ENCODE peak calls at places on chromosomes 1 and 21, in eight cellular contexts. G, K, H, U, Q, Y, E and Z are unnamed samples.

GRCh38 chr1:25080294-25081209 is 150.5 kb upstream of the RUNX3 start:
- DNase-seq in U (no peak), G (no peak), K (no peak), E (peak), Q (no peak), Y (no peak), H (peak), Z (no peak)

GRCh38 chr1:21818661-21819060 is 6.6 kb downstream of the LDLRAD2 start:
- DNase-seq in H (peak), Y (no peak), E (no peak), K (no peak), U (peak), Q (peak), G (peak), Z (peak)

GRCh38 chr1:220956861-220957605 is 77.8 kb downstream of the HLX start:
- DNase-seq in Q (no peak), E (peak), H (no peak), K (no peak), G (no peak), Y (no peak), U (no peak), Z (no peak)

GRCh38 chr1:177423083-177423482 is 252.3 kb downstream of the BRINP2 start:
- DNase-seq in E (no peak), U (no peak), H (no peak), Q (no peak), Y (no peak), K (no peak), G (no peak), Z (peak)

GRCh38 chr1:154608522-154609294 is 722 bp upstream of the ADAR start:
- DNase-seq in U (peak), G (no peak), E (peak), H (peak), Q (peak), Y (peak), K (peak), Z (no peak)

GRCh38 chr1:243325305-243325890 is 69.6 kb downstream of the SDCCAG8 start:
- DNase-seq in G (no peak), Y (no peak), H (peak), Q (no peak), U (no peak), K (no peak), E (peak), Z (no peak)

GRCh38 chr1:244280221-244280620 is 171.5 kb downstream of the ADSS2 start:
- DNase-seq in G (no peak), E (no peak), Y (no peak), H (no peak), Q (no peak), U (no peak), K (no peak), Z (no peak)

GRCh38 chr1:218346391-218347204 is 1.5 kb downstream of the TGFB2 start:
- DNase-seq in Q (peak), U (peak), H (no peak), K (no peak), G (no peak), E (peak), Y (no peak), Z (no peak)

GRCh38 chr1:208240698-208241355 is 3.4 kb downstream of the PLXNA2 start:
- DNase-seq in E (no peak), K (no peak), H (no peak), G (no peak), U (no peak), Q (no peak), Y (no peak), Z (no peak)

GRCh38 chr1:202168861-202169260 is 8.5 kb upstream of the PTPN7 start:
- DNase-seq in Y (no peak), H (no peak), G (no peak), U (no peak), Q (no peak), K (no peak), E (no peak), Z (no peak)

GRCh38 chr1:197441990-197442389 is 173.9 kb downstream of the CRB1 start:
- DNase-seq in G (peak), Q (no peak), Y (no peak), H (no peak), K (no peak), U (no peak), E (peak), Z (no peak)

GRCh38 chr1:113784104-113784779 is 25.0 kb upstream of the PHTF1 start:
- DNase-seq in K (no peak), U (no peak), E (peak), Y (no peak), G (no peak), H (no peak), Q (no peak), Z (no peak)

GRCh38 chr1:44405041-44405803 is at the start of gene RNF220:
- DNase-seq in K (peak), H (no peak), Q (peak), U (peak), G (no peak), Y (peak), E (peak), Z (peak)

GRCh38 chr1:75135829-75136142 is 1.6 kb downstream of the LHX8 start:
- DNase-seq in G (no peak), Y (no peak), K (no peak), U (no peak), E (no peak), H (no peak), Q (no peak), Z (no peak)

GRCh38 chr1:8396912-8397406 is 79.0 kb downstream of the SLC45A1 start:
- DNase-seq in E (peak), K (no peak), U (no peak), Q (no peak), H (peak), G (no peak), Y (no peak), Z (no peak)

GRCh38 chr21:44734026-44734745 is 22.8 kb upstream of the TSPEAR start:
- DNase-seq in E (no peak), G (no peak), U (no peak), Y (no peak), Q (no peak), K (no peak), H (no peak), Z (no peak)

GRCh38 chr1:171983584-171983983 is 142.3 kb downstream of the DNM3 start:
- DNase-seq in E (peak), K (no peak), U (no peak), H (peak), G (no peak), Q (no peak), Y (no peak), Z (no peak)

GRCh38 chr1:119714583-119714982 is 2.8 kb downstream of the PHGDH start:
- DNase-seq in E (no peak), G (no peak), K (no peak), H (no peak), U (no peak), Y (no peak), Q (no peak), Z (no peak)

GRCh38 chr1:201418461-201418860 is 3.1 kb downstream of the TNNI1 start:
- DNase-seq in Y (no peak), K (no peak), U (no peak), Q (no peak), H (no peak), E (no peak), G (no peak), Z (no peak)

GRCh38 chr1:173532237-173532636 is 55.1 kb downstream of the PRDX6 start:
- DNase-seq in K (no peak), Y (no peak), U (no peak), H (no peak), Q (no peak), G (no peak), E (no peak), Z (no peak)

GRCh38 chr21:46182548-46183336 is 1.5 kb downstream of the SPATC1L start:
- DNase-seq in E (no peak), K (no peak), U (peak), Y (no peak), Q (no peak), G (no peak), H (no peak), Z (no peak)

GRCh38 chr21:41952568-41953248 is 1.1 kb downstream of the C2CD2 start:
- DNase-seq in H (no peak), G (no peak), K (no peak), U (no peak), Y (no peak), Q (no peak), E (peak), Z (no peak)

GRCh38 chr1:29236993-29237905 is 927 bp downstream of the PTPRU start:
- DNase-seq in Q (no peak), K (no peak), U (peak), H (no peak), Y (no peak), E (peak), G (no peak), Z (peak)

GRCh38 chr1:228457017-228457395 is 30.2 kb upstream of the RNF187 start:
- DNase-seq in E (no peak), Y (no peak), U (no peak), H (peak), K (no peak), G (no peak), Q (no peak), Z (no peak)

GRCh38 chr1:235835226-235835625 is 31.5 kb downstream of the LYST start:
- DNase-seq in E (peak), Y (peak), U (peak), K (no peak), Q (no peak), H (no peak), G (no peak), Z (no peak)
- H3K27ac ChIP-seq in E (no peak), Y (no peak), U (peak), K (no peak), Q (no peak), H (no peak), G (no peak), Z (no peak)

DNA sequence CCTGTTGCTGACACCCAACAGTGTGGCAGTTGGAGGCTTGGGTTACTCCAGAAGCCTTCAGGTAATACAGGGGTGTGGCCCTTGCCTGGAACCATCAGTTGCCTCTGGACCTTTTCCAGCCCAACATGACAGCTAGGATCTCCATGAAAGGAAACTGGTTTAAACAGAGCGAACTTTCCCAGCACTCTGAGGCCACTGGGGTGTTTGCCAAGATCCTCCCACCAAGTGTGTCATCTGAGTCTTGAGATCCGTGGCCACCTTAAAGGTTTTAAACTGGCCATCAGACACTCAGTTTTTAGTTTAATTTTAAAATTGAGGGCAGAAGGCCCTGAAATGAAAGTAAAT is 17.8 kb upstream of the FCGR2A start:
- DNase-seq in G (no peak), Y (no peak), E (peak), Q (no peak), H (no peak), K (no peak), U (peak), Z (no peak)
- H3K27ac ChIP-seq in G (no peak), Y (no peak), E (no peak), Q (no peak), H (no peak), K (no peak), U (no peak), Z (no peak)

GRCh38 chr1:72526926-72527325 is 244.6 kb upstream of the NEGR1 start:
- DNase-seq in U (no peak), E (peak), G (no peak), Q (no peak), H (no peak), K (no peak), Y (no peak), Z (no peak)
- H3K27ac ChIP-seq in U (no peak), E (no peak), G (no peak), Q (no peak), H (no peak), K (no peak), Y (no peak), Z (no peak)

GRCh38 chr1:82264762-82265161 is 464.0 kb downstream of the ADGRL2 start:
- DNase-seq in Q (no peak), H (no peak), G (no peak), E (no peak), K (no peak), U (no peak), Y (no peak), Z (no peak)

GRCh38 chr1:82260051-82260450 is 459.3 kb downstream of the ADGRL2 start:
- DNase-seq in K (no peak), E (no peak), H (no peak), G (no peak), Q (no peak), U (no peak), Y (no peak), Z (no peak)

GRCh38 chr1:82258887-82259286 is 458.2 kb downstream of the ADGRL2 start:
- DNase-seq in H (no peak), E (no peak), Q (no peak), Y (no peak), U (no peak), G (no peak), K (no peak), Z (no peak)
- H3K27ac ChIP-seq in H (no peak), E (no peak), Q (no peak), Y (no peak), U (no peak), G (no peak), K (no peak), Z (no peak)

GRCh38 chr1:167708940-167709389 is 12.8 kb upstream of the MPZL1 start:
- DNase-seq in K (no peak), G (no peak), Y (no peak), E (no peak), U (no peak), Q (no peak), H (peak), Z (no peak)
- H3K27ac ChIP-seq in K (no peak), G (no peak), Y (no peak), E (no peak), U (no peak), Q (peak), H (no peak), Z (no peak)

DNA sequence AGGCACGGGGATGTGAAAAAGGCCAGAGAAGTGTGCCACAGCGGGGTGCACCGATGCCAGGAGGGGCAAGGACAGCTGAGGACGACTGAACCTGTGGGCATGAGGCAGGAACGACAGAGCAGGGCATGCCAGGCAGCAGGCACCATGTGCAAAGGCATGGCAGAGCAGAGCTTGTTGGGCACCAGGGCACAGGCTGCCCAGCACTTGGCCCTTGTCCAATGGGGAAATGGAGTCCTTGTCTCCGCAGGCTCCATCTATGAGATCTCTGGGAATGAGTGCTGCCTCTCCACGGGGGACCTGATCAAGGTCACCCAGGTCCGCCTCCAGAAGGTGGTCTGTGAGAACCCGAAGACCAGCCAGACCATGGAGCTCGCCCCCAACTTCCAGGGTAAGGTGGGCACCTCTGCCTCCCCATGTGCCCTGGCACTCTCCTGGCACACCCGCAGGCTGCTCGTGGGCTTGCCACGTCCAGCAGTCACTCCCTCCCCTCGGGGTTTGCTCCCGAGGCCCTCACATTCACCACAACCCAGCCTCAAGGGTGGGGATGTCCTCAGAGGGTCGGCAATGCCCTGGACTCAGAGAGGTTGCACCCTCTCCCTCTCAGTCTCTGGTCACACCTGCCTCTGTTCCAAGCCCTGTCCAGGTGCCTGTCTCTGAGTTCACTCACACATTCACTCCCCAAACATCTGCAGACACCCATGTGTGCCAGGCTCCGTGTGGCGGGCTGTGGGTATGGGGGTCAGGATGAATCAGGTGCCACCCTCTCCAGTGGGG is 4.2 kb downstream of the THEMIS2 start:
- DNase-seq in H (no peak), K (no peak), U (no peak), G (no peak), Q (no peak), Y (no peak), E (no peak), Z (no peak)
- H3K27ac ChIP-seq in H (no peak), K (peak), U (peak), G (no peak), Q (peak), Y (peak), E (no peak), Z (peak)

GRCh38 chr1:211468595-211468994 is 23.4 kb downstream of the RD3 start:
- DNase-seq in Q (no peak), Y (no peak), U (peak), K (peak), E (no peak), H (no peak), G (no peak), Z (no peak)
- H3K27ac ChIP-seq in Q (no peak), Y (no peak), U (no peak), K (no peak), E (no peak), H (no peak), G (no peak), Z (no peak)

GRCh38 chr1:234720709-234721436 is 110.9 kb upstream of the IRF2BP2 start:
- DNase-seq in K (no peak), H (no peak), E (no peak), U (no peak), Y (no peak), Q (no peak), G (no peak), Z (no peak)

GRCh38 chr1:234716907-234717375 is 107.0 kb upstream of the IRF2BP2 start:
- DNase-seq in E (no peak), H (no peak), Y (no peak), G (no peak), K (no peak), U (no peak), Q (no peak), Z (no peak)

GRCh38 chr1:234719454-234720258 is 109.7 kb upstream of the IRF2BP2 start:
- DNase-seq in H (no peak), K (no peak), Q (no peak), Y (no peak), U (no peak), G (no peak), E (no peak), Z (no peak)

GRCh38 chr1:234721476-234722266 is 111.7 kb upstream of the IRF2BP2 start:
- DNase-seq in U (peak), G (no peak), Y (no peak), Q (no peak), K (peak), H (no peak), E (peak), Z (no peak)

GRCh38 chr1:234718509-234719453 is 108.8 kb upstream of the IRF2BP2 start:
- DNase-seq in K (no peak), Y (no peak), G (no peak), E (no peak), H (no peak), U (no peak), Q (no peak), Z (no peak)
- H3K27ac ChIP-seq in K (peak), Y (peak), G (no peak), E (no peak), H (no peak), U (peak), Q (no peak), Z (peak)

GRCh38 chr1:52238474-52238873 is 96.6 kb downstream of the ZFYVE9 start:
- DNase-seq in Q (no peak), K (no peak), H (no peak), G (no peak), Y (no peak), U (no peak), E (peak), Z (no peak)
- H3K27ac ChIP-seq in Q (no peak), K (no peak), H (no peak), G (no peak), Y (no peak), U (no peak), E (no peak), Z (no peak)